ENCODE peak calls at places on chromosomes 11 and 22, in five cellular contexts. One of them, this sample, is unnamed.

GRCh38 chr11:111303476-111303875 is 5.1 kb downstream of the POU2AF3 start:
- DNase-seq in pancreas: peak
- DNase-seq in right atrium auricular region: no peak
- DNase-seq in activated T-cell treated with anti-CD3 and anti-CD28 coated beads for 48 hours: no peak
- DNase-seq in Peyer's patch: no peak
- DNase-seq in this sample: no peak

GRCh38 chr11:64564947-64565889 is 25.8 kb upstream of the SLC22A12 start:
- DNase-seq in right atrium auricular region: no peak
- DNase-seq in pancreas: no peak
- DNase-seq in activated T-cell treated with anti-CD3 and anti-CD28 coated beads for 48 hours: no peak
- DNase-seq in Peyer's patch: peak
- DNase-seq in this sample: no peak

GRCh38 chr11:70566768-70567530 is 168.6 kb downstream of the CTTN start:
- DNase-seq in right atrium auricular region: no peak
- DNase-seq in Peyer's patch: no peak
- DNase-seq in pancreas: no peak
- DNase-seq in activated T-cell treated with anti-CD3 and anti-CD28 coated beads for 48 hours: no peak
- DNase-seq in this sample: no peak

GRCh38 chr22:41845380-41846267 is 12.7 kb downstream of the SREBF2 start:
- DNase-seq in activated T-cell treated with anti-CD3 and anti-CD28 coated beads for 48 hours: no peak
- DNase-seq in pancreas: no peak
- DNase-seq in Peyer's patch: no peak
- DNase-seq in right atrium auricular region: no peak
- DNase-seq in this sample: no peak

GRCh38 chr11:60899021-60899936 is 7.1 kb downstream of the PRPF19 start:
- DNase-seq in pancreas: peak
- DNase-seq in Peyer's patch: no peak
- DNase-seq in activated T-cell treated with anti-CD3 and anti-CD28 coated beads for 48 hours: no peak
- DNase-seq in right atrium auricular region: no peak
- DNase-seq in this sample: no peak

GRCh38 chr22:37896181-37896592 is 9.9 kb upstream of the MICALL1 start:
- DNase-seq in right atrium auricular region: no peak
- DNase-seq in activated T-cell treated with anti-CD3 and anti-CD28 coated beads for 48 hours: no peak
- DNase-seq in pancreas: no peak
- DNase-seq in Peyer's patch: no peak
- DNase-seq in this sample: peak

GRCh38 chr11:111045408-111045806 is 200.1 kb upstream of the POU2AF2 start:
- DNase-seq in Peyer's patch: no peak
- DNase-seq in right atrium auricular region: no peak
- DNase-seq in pancreas: no peak
- DNase-seq in activated T-cell treated with anti-CD3 and anti-CD28 coated beads for 48 hours: no peak
- DNase-seq in this sample: no peak

GRCh38 chr11:9756461-9756860 is 92.6 kb downstream of the SWAP70 start:
- DNase-seq in Peyer's patch: no peak
- DNase-seq in pancreas: no peak
- DNase-seq in activated T-cell treated with anti-CD3 and anti-CD28 coated beads for 48 hours: no peak
- DNase-seq in right atrium auricular region: no peak
- DNase-seq in this sample: no peak

GRCh38 chr11:133740928-133741327 is 104.4 kb downstream of the SPATA19 start:
- DNase-seq in Peyer's patch: no peak
- DNase-seq in right atrium auricular region: no peak
- DNase-seq in activated T-cell treated with anti-CD3 and anti-CD28 coated beads for 48 hours: no peak
- DNase-seq in pancreas: no peak
- DNase-seq in this sample: no peak

GRCh38 chr11:96393753-96394348 is 4.0 kb downstream of the JRKL start:
- DNase-seq in right atrium auricular region: no peak
- DNase-seq in activated T-cell treated with anti-CD3 and anti-CD28 coated beads for 48 hours: no peak
- DNase-seq in pancreas: no peak
- DNase-seq in Peyer's patch: no peak
- DNase-seq in this sample: no peak

GRCh38 chr11:47837929-47838328 is 10.2 kb downstream of the NUP160 start:
- DNase-seq in pancreas: no peak
- DNase-seq in right atrium auricular region: no peak
- DNase-seq in Peyer's patch: no peak
- DNase-seq in activated T-cell treated with anti-CD3 and anti-CD28 coated beads for 48 hours: no peak
- DNase-seq in this sample: no peak

GRCh38 chr22:35384973-35385588 is 4.2 kb downstream of the HMOX1 start:
- DNase-seq in activated T-cell treated with anti-CD3 and anti-CD28 coated beads for 48 hours: no peak
- DNase-seq in pancreas: no peak
- DNase-seq in right atrium auricular region: no peak
- DNase-seq in Peyer's patch: no peak
- DNase-seq in this sample: no peak

GRCh38 chr11:12694182-12694531 is 19.9 kb downstream of the TEAD1 start:
- DNase-seq in pancreas: peak
- DNase-seq in right atrium auricular region: no peak
- DNase-seq in activated T-cell treated with anti-CD3 and anti-CD28 coated beads for 48 hours: no peak
- DNase-seq in Peyer's patch: no peak
- DNase-seq in this sample: no peak